ENCODE peak calls at places on chromosome 16, in ten cellular contexts. J, Z, S, Q, V, L, U, N, P and I are unnamed samples.

GRCh38 chr16:49484454-49484853 is 110.8 kb downstream of the C16orf78 start:
- DNase-seq in P (peak), Z (peak), U (no peak), J (peak), V (no peak), L (peak), S (peak), Q (peak), N (peak), I (no peak)

GRCh38 chr16:50479771-50480170 is 68.4 kb upstream of the NKD1 start:
- DNase-seq in Q (no peak), S (no peak), P (no peak), J (no peak), L (no peak), V (no peak), N (no peak), Z (no peak), U (no peak), I (no peak)

GRCh38 chr16:3443108-3444031 is at the start of the genes NAA60 and ZNF597:
- DNase-seq in L (peak), Z (peak), Q (peak), P (peak), U (no peak), V (peak), S (peak), N (peak), J (peak), I (peak)

GRCh38 chr16:70395345-70395901 is 43.5 kb downstream of the ST3GAL2 start:
- DNase-seq in L (peak), Z (no peak), Q (peak), J (peak), S (peak), U (no peak), N (peak), V (peak), P (peak), I (peak)

GRCh38 chr16:11303405-11304138 is 22.4 kb upstream of the PRM1 start:
- DNase-seq in U (no peak), N (no peak), L (peak), Q (no peak), V (no peak), J (no peak), S (no peak), Z (no peak), P (peak), I (no peak)

GRCh38 chr16:58063377-58064076 is 38.0 kb downstream of the MMP15 start:
- DNase-seq in U (no peak), P (no peak), J (no peak), Z (no peak), Q (no peak), S (no peak), N (no peak), V (no peak), L (no peak), I (no peak)

GRCh38 chr16:80580109-80580832 is 39.5 kb downstream of the DYNLRB2 start:
- DNase-seq in L (no peak), S (peak), N (no peak), J (no peak), P (peak), Q (no peak), Z (no peak), V (peak), U (no peak), I (peak)

GRCh38 chr16:52265446-52265861 is 281.5 kb downstream of the TOX3 start:
- DNase-seq in S (no peak), P (no peak), U (no peak), V (no peak), Z (no peak), Q (no peak), J (no peak), N (no peak), L (no peak), I (no peak)

GRCh38 chr16:11783319-11784047 is 13.6 kb downstream of the ZC3H7A start:
- DNase-seq in V (peak), J (no peak), Q (no peak), L (no peak), Z (no peak), U (no peak), P (peak), S (no peak), N (no peak), I (peak)

GRCh38 chr16:58510097-58510775 is 5.1 kb upstream of the SETD6 start:
- DNase-seq in L (peak), U (no peak), Q (no peak), Z (no peak), J (no peak), V (no peak), N (no peak), P (no peak), S (no peak), I (no peak)

GRCh38 chr16:51500306-51500705 is 349.2 kb upstream of the SALL1 start:
- DNase-seq in U (no peak), Z (no peak), N (no peak), P (peak), L (no peak), V (peak), S (peak), Q (no peak), J (no peak), I (peak)

GRCh38 chr16:70331588-70332358 is 14.9 kb upstream of the DDX19A start:
- DNase-seq in V (no peak), Q (no peak), Z (no peak), U (no peak), L (no peak), S (peak), P (peak), J (peak), N (no peak), I (no peak)

GRCh38 chr16:53744449-53744848 is 40.5 kb downstream of the FTO start:
- DNase-seq in U (no peak), L (no peak), V (no peak), P (no peak), S (no peak), N (no peak), J (no peak), Z (no peak), Q (no peak), I (no peak)

GRCh38 chr16:4327782-4328579 is 12.1 kb downstream of the GLIS2 start:
- DNase-seq in S (peak), L (peak), J (peak), Z (peak), U (no peak), Q (peak), P (peak), N (peak), V (peak), I (peak)

GRCh38 chr16:72104905-72105304 is 11.3 kb downstream of the DHX38 start:
- DNase-seq in P (no peak), J (no peak), L (no peak), U (no peak), N (no peak), S (no peak), V (no peak), Q (no peak), Z (no peak), I (no peak)

GRCh38 chr16:2244301-2244700 is 7.1 kb downstream of the ECI1 start:
- DNase-seq in V (no peak), Z (no peak), Q (no peak), L (no peak), J (no peak), U (no peak), P (no peak), N (no peak), S (no peak), I (no peak)

GRCh38 chr16:20763461-20764232 is at the start of gene ACSM3:
- DNase-seq in L (peak), N (peak), Z (no peak), P (peak), S (peak), J (no peak), U (no peak), Q (peak), V (peak), I (peak)

GRCh38 chr16:8858994-8859912 is 9.6 kb downstream of the CARHSP1 start:
- DNase-seq in U (no peak), Q (peak), J (peak), V (no peak), N (no peak), Z (no peak), L (no peak), P (no peak), S (no peak), I (no peak)

GRCh38 chr16:3712830-3713476 is 4.4 kb downstream of the TRAP1 start:
- DNase-seq in J (no peak), Q (peak), V (no peak), S (no peak), Z (no peak), L (peak), P (no peak), U (no peak), N (no peak), I (no peak)

GRCh38 chr16:12811441-12812198 is 7.9 kb upstream of the CPPED1 start:
- DNase-seq in Q (no peak), N (no peak), V (no peak), J (no peak), P (no peak), U (no peak), Z (no peak), L (no peak), S (no peak), I (no peak)

GRCh38 chr16:25217921-25218320 is 1.2 kb downstream of the AQP8 start:
- DNase-seq in J (no peak), S (no peak), Z (no peak), V (no peak), Q (no peak), L (no peak), N (no peak), U (no peak), P (no peak), I (no peak)

GRCh38 chr16:53502331-53503269 is at the start of gene AKTIP:
- DNase-seq in Q (peak), J (peak), S (peak), L (peak), N (no peak), P (peak), V (peak), U (no peak), Z (no peak), I (peak)

GRCh38 chr16:72537684-72538083 is 365.7 kb upstream of the PMFBP1 start:
- DNase-seq in P (peak), N (no peak), V (peak), Z (no peak), L (no peak), Q (no peak), J (no peak), S (peak), U (no peak), I (peak)

DNA sequence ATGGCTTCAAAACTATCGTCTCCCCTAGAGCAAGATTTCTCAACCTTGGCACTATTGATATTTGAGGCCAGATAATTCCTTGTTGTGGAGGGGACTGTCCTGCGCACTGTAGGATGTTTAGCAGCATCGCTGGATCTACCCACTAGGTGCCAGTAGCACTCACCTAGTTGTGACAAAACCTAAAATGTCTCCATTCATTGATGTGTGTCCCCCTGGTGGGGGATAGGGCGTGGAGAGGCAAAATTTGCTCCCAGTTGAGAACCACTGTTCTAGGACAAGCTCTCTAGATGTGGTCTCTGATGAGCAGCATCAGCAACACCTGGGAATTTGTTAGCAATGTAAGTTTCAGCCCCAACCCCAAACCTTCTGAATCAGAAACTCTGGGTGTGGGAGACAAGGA is 259.0 kb downstream of the XYLT1 start:
- DNase-seq in N (no peak), U (no peak), Q (no peak), J (no peak), Z (no peak), L (no peak), P (no peak), V (no peak), S (peak), I (no peak)
- TF ChIP-seq CTCF in N (no peak), U (no peak), Q (no peak), J (no peak), Z (no peak), L (no peak), P (peak), V (peak), S (peak), I (peak)

GRCh38 chr16:65700599-65700998 is 578.7 kb upstream of the CDH11 start:
- DNase-seq in U (no peak), Z (no peak), N (no peak), S (no peak), V (no peak), Q (no peak), L (no peak), P (peak), J (no peak), I (peak)
- H3K4me3 ChIP-seq in U (no peak), Z (no peak), N (no peak), S (no peak), V (no peak), Q (no peak), L (no peak), P (no peak), J (no peak), I (no peak)

GRCh38 chr16:19555938-19556778 is 655 bp downstream of the VPS35L start:
- DNase-seq in Z (no peak), S (peak), Q (no peak), V (peak), N (no peak), J (no peak), U (no peak), L (no peak), P (peak), I (peak)
- TF ChIP-seq CTCF in Z (no peak), S (no peak), Q (no peak), V (no peak), N (no peak), J (no peak), U (no peak), L (no peak), P (peak), I (peak)

GRCh38 chr16:582614-583331 is 7.1 kb upstream of the RAB40C start:
- DNase-seq in U (no peak), N (no peak), P (no peak), V (no peak), Q (no peak), S (no peak), Z (no peak), L (peak), J (no peak), I (no peak)

GRCh38 chr16:583470-583814 is 6.4 kb upstream of the RAB40C start:
- DNase-seq in Z (no peak), U (no peak), Q (no peak), P (no peak), V (no peak), J (no peak), L (no peak), S (no peak), N (no peak), I (no peak)

GRCh38 chr16:585351-585750 is 4.5 kb upstream of the RAB40C start:
- DNase-seq in Q (no peak), N (no peak), Z (no peak), S (no peak), U (no peak), L (peak), P (no peak), V (no peak), J (no peak), I (no peak)

GRCh38 chr16:582218-582613 is 7.7 kb upstream of the RAB40C start:
- DNase-seq in Z (no peak), L (no peak), V (no peak), J (no peak), U (no peak), S (no peak), Q (no peak), N (no peak), P (no peak), I (no peak)

DNA sequence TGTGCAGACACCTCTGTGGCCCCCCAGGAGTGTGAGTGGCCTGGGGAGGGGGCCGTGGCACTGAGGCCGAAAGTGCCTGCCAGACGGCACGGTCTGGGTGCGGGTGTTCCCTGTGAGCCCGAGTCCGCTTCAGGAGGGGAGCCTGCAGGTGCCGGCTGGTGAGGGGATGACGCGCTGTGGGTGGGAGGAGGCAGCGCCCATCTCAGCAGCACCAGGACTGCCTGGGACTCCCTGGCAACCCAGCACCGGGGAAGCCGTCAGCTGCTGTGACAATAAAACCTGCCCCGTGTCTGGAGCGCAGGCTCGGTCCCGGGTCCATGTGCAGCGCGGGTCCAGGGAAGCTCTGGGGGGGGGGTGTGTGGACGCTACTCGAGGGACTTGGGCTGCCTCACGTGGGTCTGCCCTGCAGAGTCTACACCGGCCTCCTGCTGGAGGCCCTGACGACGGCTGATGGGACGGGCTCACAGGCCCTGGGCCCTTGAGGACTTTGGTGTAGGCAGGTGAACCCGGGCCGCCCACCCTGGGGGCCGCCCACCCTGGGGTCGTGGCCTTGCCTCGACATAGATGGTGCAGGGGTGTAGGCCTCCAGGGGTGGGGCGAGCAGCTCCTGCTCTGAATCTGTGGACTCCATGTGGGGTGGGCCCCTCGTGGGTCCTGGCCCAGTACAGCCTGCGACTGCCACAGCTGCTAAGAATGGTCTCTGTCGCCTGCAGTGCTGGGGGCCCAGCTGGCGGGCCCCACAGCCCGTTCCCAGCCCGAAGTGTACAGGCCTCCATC is 5.9 kb upstream of the RAB40C start:
- DNase-seq in S (no peak), U (no peak), L (no peak), P (no peak), Q (no peak), J (no peak), Z (no peak), V (no peak), N (no peak), I (no peak)
- H3K4me3 ChIP-seq in S (no peak), U (no peak), L (no peak), P (no peak), Q (no peak), J (no peak), Z (no peak), V (no peak), N (no peak), I (no peak)

DNA sequence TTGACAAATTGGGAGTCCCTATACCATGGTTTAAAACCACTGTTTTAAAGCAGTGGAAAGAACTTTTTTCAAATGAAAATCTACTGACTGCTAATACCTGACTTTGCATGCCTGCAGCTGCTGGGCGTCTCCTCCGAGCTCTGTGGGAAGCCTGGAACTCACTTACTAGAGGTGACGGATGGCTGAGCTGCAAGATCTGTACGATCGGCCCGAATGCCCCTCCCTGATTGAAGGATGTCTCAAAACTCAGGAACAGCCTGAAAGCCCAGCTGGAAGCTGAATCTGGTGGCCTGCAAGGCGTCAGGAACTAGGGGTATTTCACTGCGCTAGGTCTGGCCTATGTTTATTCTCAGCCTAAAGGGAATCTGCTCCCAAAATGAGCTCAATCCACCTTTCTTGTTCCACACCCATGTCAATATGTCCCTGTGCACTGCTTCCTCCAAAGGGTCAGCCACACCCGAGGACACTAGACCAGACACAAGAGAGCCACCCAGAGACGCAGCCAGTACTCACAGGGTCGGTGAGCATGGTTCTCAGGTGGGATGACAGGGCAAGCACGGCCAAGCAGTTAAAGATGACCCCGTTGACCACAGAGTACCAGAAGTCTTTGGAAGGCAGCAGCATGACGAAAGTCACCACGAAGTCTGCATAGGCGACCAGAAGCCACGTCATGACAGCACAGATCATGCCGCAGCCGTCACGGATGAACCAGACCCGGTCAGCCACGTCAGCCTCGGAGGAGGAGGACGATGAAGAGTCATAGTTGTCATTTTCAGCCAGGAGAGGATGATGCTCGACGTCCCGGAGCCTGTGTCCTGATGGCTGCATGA is 21.3 kb downstream of the ZDHHC7 start:
- DNase-seq in Z (no peak), U (no peak), N (no peak), P (no peak), S (no peak), V (no peak), J (no peak), L (no peak), Q (no peak), I (no peak)
- TF ChIP-seq CTCF in Z (no peak), U (no peak), N (no peak), P (no peak), S (no peak), V (no peak), J (no peak), L (no peak), Q (no peak), I (no peak)

DNA sequence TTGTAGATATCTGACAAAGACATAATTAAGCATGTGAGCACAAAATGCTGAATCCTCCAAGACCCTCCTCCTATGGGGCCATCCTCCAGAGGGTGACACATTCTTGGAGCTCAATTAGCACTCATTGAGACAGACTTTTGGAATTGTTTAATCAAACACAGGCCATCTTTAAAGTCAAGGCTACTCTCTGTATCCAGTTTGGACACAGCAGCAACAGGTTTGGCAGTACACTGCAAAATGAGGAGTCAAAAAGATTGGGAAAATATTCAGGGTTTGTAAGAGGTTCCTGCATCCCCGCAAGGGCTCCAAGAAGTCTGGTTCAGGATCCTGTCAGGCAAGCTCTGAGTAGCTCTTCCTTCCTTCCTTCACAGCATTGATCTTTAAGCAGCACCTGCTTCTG is 1.3 kb downstream of the ITFG1 start:
- DNase-seq in S (no peak), Q (no peak), Z (no peak), P (no peak), U (no peak), N (no peak), L (no peak), J (no peak), V (no peak), I (no peak)
- H3K4me3 ChIP-seq in S (no peak), Q (no peak), Z (no peak), P (peak), U (peak), N (peak), L (no peak), J (peak), V (peak), I (peak)

GRCh38 chr16:87526238-87526947 is 33.6 kb upstream of the ZCCHC14 start:
- DNase-seq in Q (no peak), V (no peak), J (no peak), L (no peak), S (no peak), U (no peak), P (no peak), Z (no peak), N (no peak), I (no peak)
- TF ChIP-seq CTCF in Q (no peak), V (no peak), J (no peak), L (no peak), S (no peak), U (no peak), P (no peak), Z (no peak), N (no peak), I (no peak)

DNA sequence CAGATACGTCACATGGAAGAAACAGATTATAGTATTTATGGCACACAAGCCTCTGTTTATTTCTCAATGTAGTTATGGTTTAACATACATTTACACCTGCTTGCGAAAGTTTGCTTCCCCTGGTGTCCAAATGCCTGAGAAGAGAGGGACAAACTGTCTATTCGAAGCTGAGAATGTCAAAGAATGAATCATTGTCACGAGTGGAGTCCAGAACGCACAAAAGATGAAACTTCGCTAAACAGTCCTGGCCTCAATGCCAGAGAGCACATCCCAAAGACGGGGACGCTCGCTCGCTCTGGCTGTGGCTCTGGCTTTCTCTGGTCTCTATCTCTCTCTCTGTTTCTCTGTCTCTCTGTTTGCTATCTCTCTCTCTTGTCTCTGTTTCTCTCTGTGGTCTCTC is 298.8 kb downstream of the FOXL1 start:
- DNase-seq in S (no peak), U (no peak), L (no peak), V (no peak), Z (no peak), N (no peak), Q (no peak), P (no peak), J (no peak), I (no peak)
- H3K4me3 ChIP-seq in S (no peak), U (no peak), L (no peak), V (no peak), Z (no peak), N (no peak), Q (no peak), P (no peak), J (no peak), I (no peak)